ENCODE peak calls at places on chromosomes 13 and 19, in four cellular contexts. A is K562, V is GM12892, Z is H1. L is an unnamed sample.
A peak's percentile ranks its signal among the peaks of the same experiment; 100 is the strongest.

GRCh38 chr19:56538761-56539263 is at the start of gene ZFP28:
- DNase-seq in A (peak; percentile 5), Z (peak; percentile 59), V (peak; percentile 8), L (peak; percentile 32)

GRCh38 chr13:99288069-99288468 is 19.1 kb downstream of the GPR183 start:
- DNase-seq in Z (no peak), V (peak; percentile 27), A (no peak), L (peak; percentile 23)

GRCh38 chr13:113124211-113125025 is 1.8 kb downstream of the F10 start:
- DNase-seq in Z (no peak), V (no peak), A (no peak), L (no peak)

GRCh38 chr19:41575998-41576397 is at the start of gene CEACAM21:
- DNase-seq in V (peak; percentile 58), A (no peak), Z (no peak), L (peak; percentile 50)

GRCh38 chr13:113121928-113122420 is 625 bp upstream of the F10 start:
- DNase-seq in A (no peak), Z (no peak), V (no peak), L (no peak)

GRCh38 chr13:37747071-37747612 is 122.4 kb downstream of the TRPC4 start:
- DNase-seq in V (no peak), A (no peak), Z (no peak), L (no peak)

GRCh38 chr13:106230450-106230849 is 305.0 kb downstream of the EFNB2 start:
- DNase-seq in A (no peak), Z (no peak), V (no peak), L (no peak)

GRCh38 chr13:103246581-103247200 is 180.5 kb upstream of the SLC10A2 start:
- DNase-seq in V (no peak), A (no peak), Z (no peak), L (no peak)

GRCh38 chr19:58471736-58472135 is 4.4 kb upstream of the ZNF446 start:
- DNase-seq in A (no peak), V (no peak), Z (no peak), L (no peak)

GRCh38 chr13:100550433-100550832 is 38.2 kb downstream of the GGACT start:
- DNase-seq in A (no peak), Z (peak; percentile 45), V (no peak), L (no peak)

GRCh38 chr13:33281951-33282595 is 3.5 kb downstream of the STARD13 start:
- DNase-seq in A (no peak), V (no peak), Z (no peak), L (no peak)

GRCh38 chr19:39554701-39555311 is 14.8 kb upstream of the EID2 start:
- DNase-seq in V (no peak), A (no peak), Z (no peak), L (no peak)

GRCh38 chr19:39555883-39556282 is 15.9 kb upstream of the EID2 start:
- DNase-seq in A (no peak), Z (no peak), V (no peak), L (no peak)

GRCh38 chr19:39557791-39558622 is 18.0 kb upstream of the EID2 start:
- DNase-seq in Z (no peak), A (no peak), V (no peak), L (no peak)

GRCh38 chr19:39550197-39550596 is 10.2 kb upstream of the EID2 start:
- DNase-seq in A (no peak), Z (no peak), V (no peak), L (no peak)

DNA sequence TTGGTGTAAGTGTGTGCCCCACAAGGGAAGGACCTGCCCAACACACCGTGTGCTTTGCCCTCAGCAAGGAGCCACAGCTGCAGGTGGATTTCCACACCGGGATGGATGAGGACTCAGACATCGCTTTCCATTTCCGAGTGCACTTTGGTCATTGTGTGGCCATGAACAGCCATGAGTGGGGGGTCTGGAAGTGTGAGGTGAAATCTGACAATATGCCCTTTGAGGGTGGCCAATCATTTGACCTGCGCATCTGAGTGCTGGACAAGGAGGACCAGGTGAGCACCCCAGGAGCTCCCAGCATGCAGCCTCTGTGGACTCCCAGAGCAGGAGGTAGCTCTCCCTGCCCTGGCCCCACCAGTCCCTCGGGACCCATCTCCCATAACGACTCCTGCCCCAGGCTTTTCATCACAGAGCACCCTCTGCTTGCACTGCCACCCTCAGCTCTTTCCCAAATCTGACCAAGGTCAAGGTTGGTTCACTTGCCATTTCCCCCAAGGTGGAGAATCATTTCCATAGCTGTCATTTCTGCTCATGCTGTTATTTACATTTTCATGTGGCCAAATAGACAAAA is 13.2 kb upstream of the EID2 start:
- DNase-seq in Z (no peak), V (no peak), A (no peak), L (no peak)
- TF ChIP-seq TAF1 in Z (no peak), V (no peak), A (no peak), L (no peak)

DNA sequence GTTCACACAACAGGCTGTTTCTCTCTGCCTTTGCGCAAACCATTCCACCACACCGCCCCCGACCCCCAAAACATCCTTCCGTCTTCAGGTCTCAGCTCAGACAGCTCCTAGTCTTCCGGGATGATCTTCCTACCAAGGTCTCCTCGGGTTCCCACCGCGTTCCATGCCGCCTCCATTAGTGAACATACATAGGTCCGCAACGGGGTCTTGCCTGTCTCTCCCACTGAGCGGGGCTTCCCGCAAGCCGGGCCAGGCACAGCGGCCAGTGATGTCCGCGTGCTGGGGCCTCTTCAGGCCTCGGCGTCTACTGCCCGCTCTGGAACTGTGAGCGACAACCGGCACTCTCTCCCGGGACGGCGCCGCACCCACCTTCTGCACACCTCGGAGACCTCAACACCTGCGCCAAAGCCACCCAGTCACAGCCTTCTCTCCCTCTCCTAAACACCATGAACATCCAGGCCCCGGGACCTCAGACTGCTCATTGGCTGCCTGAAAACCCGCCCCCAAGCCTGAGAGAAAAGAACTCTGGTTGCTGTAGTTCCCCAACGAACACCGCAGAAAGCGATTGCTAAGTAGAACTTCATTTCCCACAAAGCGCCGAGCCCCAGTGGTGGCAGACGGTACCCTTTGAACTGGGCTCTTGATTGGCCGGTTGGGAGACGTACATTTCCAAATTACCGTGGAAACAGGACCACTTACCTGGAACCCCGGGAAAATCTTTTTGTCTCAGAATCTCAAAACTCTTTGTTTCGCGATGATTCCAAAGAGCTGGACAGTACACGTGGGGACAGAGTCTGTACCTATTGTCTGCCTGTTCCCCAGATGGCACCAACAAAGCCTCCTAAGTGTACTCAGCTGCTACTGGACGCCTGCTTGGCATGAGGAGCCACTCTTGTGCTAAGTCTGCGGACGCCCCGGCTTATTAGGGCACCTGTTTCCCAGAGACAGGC is 9.5 kb downstream of the DYRK1B start:
- DNase-seq in Z (peak; percentile 86), V (peak; percentile 89), A (no peak), L (peak; percentile 90)
- TF ChIP-seq POLR2A in Z (peak; percentile 22), V (peak; percentile 66), A (no peak), L (no peak)

GRCh38 chr19:11905928-11906327 is 18.3 kb downstream of the ZNF69 start:
- DNase-seq in V (no peak), A (no peak), Z (no peak), L (no peak)
- TF ChIP-seq TAF1 in V (no peak), A (no peak), Z (no peak), L (no peak)

GRCh38 chr19:45615795-45616708 is 14.0 kb upstream of the GPR4 start:
- DNase-seq in Z (peak; percentile 99), V (peak; percentile 73), A (peak; percentile 98), L (peak; percentile 84)
- TF ChIP-seq POLR2A in Z (peak; percentile 69), V (no peak), A (peak; percentile 78), L (no peak)

DNA sequence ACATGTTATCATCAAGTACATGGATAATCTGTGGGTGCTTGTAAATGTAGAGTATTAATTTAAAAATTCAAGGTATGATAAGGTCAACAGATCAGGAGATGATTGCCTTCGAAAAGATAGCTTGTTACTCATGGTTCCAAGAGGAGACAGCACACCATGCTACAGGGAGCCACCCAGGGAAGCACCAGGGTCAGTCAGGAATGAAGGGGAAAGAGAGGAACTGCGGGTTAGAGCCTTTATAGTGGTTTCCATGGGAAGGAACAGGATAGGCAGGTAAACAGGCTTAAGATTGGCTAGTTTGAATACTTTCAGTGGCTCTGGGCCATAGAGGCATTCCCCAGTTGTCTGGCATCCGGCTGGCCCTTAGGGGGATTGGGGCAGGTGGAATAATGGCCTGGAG is 74.2 kb upstream of the SERTM1 start:
- DNase-seq in A (no peak), V (no peak), Z (no peak), L (no peak)
- TF ChIP-seq TAF1 in A (no peak), V (no peak), Z (no peak), L (no peak)

GRCh38 chr13:30366083-30366482 is 56.2 kb upstream of the UBE2L5 start:
- DNase-seq in Z (no peak), V (no peak), A (no peak), L (no peak)
- TF ChIP-seq POLR2A in Z (no peak), V (no peak), A (no peak), L (no peak)

GRCh38 chr13:79973533-79973963 is 367.4 kb downstream of the SPRY2 start:
- DNase-seq in Z (no peak), A (peak; percentile 8), V (no peak), L (no peak)
- TF ChIP-seq TAF1 in Z (no peak), A (no peak), V (no peak), L (no peak)

GRCh38 chr19:37565370-37565669 is 29.3 kb downstream of the ZNF571 start:
- DNase-seq in Z (no peak), A (no peak), V (no peak), L (no peak)
- TF ChIP-seq POLR2A in Z (no peak), A (no peak), V (no peak), L (no peak)